ENCODE peak calls at places on chromosomes 6 and 20, in four cellular contexts. U is CD4-positive, alpha-beta memory T cell; O is neural progenitor cell; I is CD8-positive, alpha-beta T cell. B is an unnamed sample.

GRCh38 chr6:105898286-105898685 is 187.8 kb upstream of the PRDM1 start:
- DNase-seq in U (no peak), O (no peak), I (no peak), B (no peak)

GRCh38 chr6:22141271-22141745 is 155.5 kb downstream of the PRL start:
- DNase-seq in U (no peak), O (no peak), I (no peak), B (peak; percentile 42)

GRCh38 chr6:15441215-15441868 is 195.5 kb downstream of the JARID2 start:
- DNase-seq in U (peak; percentile 29), O (peak; percentile 69), I (peak; percentile 31), B (peak; percentile 47)

GRCh38 chr6:16437984-16438383 is 199.6 kb downstream of the GMPR start:
- DNase-seq in U (no peak), O (no peak), I (peak; percentile 18), B (peak; percentile 14)

GRCh38 chr6:94623586-94623985 is 953.7 kb upstream of the MANEA start:
- DNase-seq in U (no peak), O (no peak), I (no peak), B (no peak)

GRCh38 chr20:16059841-16060240 is 513.4 kb downstream of the KIF16B start:
- DNase-seq in U (no peak), O (no peak), I (no peak), B (no peak)

GRCh38 chr6:144585217-144585814 is 300.2 kb downstream of the UTRN start:
- DNase-seq in U (no peak), O (peak; percentile 56), I (no peak), B (no peak)

GRCh38 chr6:134707342-134707982 is 242.4 kb downstream of the ALDH8A1 start:
- DNase-seq in U (no peak), O (peak; percentile 54), I (no peak), B (no peak)

GRCh38 chr6:37862415-37862814 is 42.9 kb downstream of the ZFAND3 start:
- DNase-seq in U (no peak), O (no peak), I (no peak), B (peak; percentile 58)

GRCh38 chr6:2714359-2714895 is 36.3 kb downstream of the MYLK4 start:
- DNase-seq in U (no peak), O (no peak), I (no peak), B (peak; percentile 79)

GRCh38 chr6:148737806-148738205 is 9.0 kb upstream of the UST start:
- DNase-seq in U (no peak), O (no peak), I (no peak), B (no peak)

GRCh38 chr6:45681860-45682488 is 304.2 kb upstream of the SUPT3H start:
- DNase-seq in U (peak; percentile 43), O (no peak), I (peak; percentile 10), B (peak; percentile 37)

GRCh38 chr6:129638055-129639019 is 71.6 kb downstream of the ARHGAP18 start:
- DNase-seq in U (no peak), O (no peak), I (no peak), B (peak; percentile 77)

GRCh38 chr20:58216334-58216733 is 12.1 kb downstream of the ANKRD60 start:
- DNase-seq in U (no peak), O (no peak), I (no peak), B (no peak)

GRCh38 chr6:36127462-36128016 is 2.8 kb upstream of the MAPK13 start:
- DNase-seq in U (no peak), O (no peak), I (no peak), B (peak; percentile 75)

GRCh38 chr6:28985396-28986164 is 19.5 kb downstream of the ZNF311 start:
- DNase-seq in U (no peak), O (peak; percentile 97), I (no peak), B (peak; percentile 83)

GRCh38 chr6:20652276-20652675 is 118.0 kb downstream of the CDKAL1 start:
- DNase-seq in U (no peak), O (no peak), I (no peak), B (no peak)

GRCh38 chr6:134235937-134236751 is 81.8 kb downstream of the SGK1 start:
- DNase-seq in U (no peak), O (no peak), I (no peak), B (no peak)

GRCh38 chr6:160767019-160767646 is 65.1 kb downstream of the PLG start:
- DNase-seq in U (peak; percentile 22), O (peak; percentile 86), I (peak; percentile 28), B (peak; percentile 74)

GRCh38 chr20:58349586-58349985 is 39.4 kb upstream of the VAPB start:
- DNase-seq in U (no peak), O (no peak), I (no peak), B (no peak)

GRCh38 chr20:33079267-33079666 is at the start of gene BPIFB4:
- DNase-seq in U (no peak), O (no peak), I (no peak), B (no peak)

GRCh38 chr6:84136364-84137050 is 90.9 kb downstream of the CEP162 start:
- DNase-seq in U (no peak), O (no peak), I (no peak), B (no peak)

GRCh38 chr6:90424580-90424979 is 127.9 kb upstream of the BACH2 start:
- DNase-seq in U (no peak), O (no peak), I (no peak), B (no peak)

GRCh38 chr20:361562-361961 is 14.7 kb downstream of the NRSN2 start:
- DNase-seq in U (no peak), O (no peak), I (no peak), B (no peak)

GRCh38 chr6:134962421-134962820 is 12.5 kb upstream of the ALDH8A1 start:
- DNase-seq in U (no peak), O (no peak), I (no peak), B (no peak)

GRCh38 chr6:160015778-160016684 is 47.1 kb downstream of the IGF2R start:
- DNase-seq in U (peak; percentile 52), O (no peak), I (peak; percentile 39), B (no peak)

DNA sequence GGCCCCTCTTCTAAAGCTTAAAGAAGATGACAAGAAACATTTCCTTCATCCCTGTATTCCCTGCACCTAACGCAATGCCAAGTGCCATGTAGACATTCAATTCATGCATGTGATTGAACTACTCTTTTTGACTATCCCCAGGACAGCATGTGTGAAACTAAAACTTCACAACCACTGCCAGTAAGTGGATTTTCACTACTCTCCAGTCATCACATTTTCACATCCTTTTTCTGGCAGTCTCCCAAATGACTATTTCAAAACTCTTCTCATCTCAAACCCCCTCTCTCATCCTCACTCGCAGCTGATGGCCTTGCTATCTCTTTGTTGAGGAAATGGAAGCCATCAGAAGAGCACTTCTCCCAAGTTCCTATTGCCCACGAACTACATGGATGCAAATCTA is 122.6 kb downstream of the OPRM1 start:
- DNase-seq in U (no peak), O (no peak), I (no peak), B (no peak)
- H3K36me3 ChIP-seq in U (peaks cover 20% of the 10 kb centered on the region), O (no peaks in the 10 kb centered on the region), I (peaks cover 25% of the 10 kb centered on the region), B (no peaks in the 10 kb centered on the region)

GRCh38 chr20:37894454-37894853 is 8.5 kb upstream of the VSTM2L start:
- DNase-seq in U (no peak), O (no peak), I (no peak), B (no peak)
- H3K27ac ChIP-seq in U (no peak overlapping the region), O (no peak overlapping the region), I (no peak overlapping the region), B (no peak overlapping the region)

DNA sequence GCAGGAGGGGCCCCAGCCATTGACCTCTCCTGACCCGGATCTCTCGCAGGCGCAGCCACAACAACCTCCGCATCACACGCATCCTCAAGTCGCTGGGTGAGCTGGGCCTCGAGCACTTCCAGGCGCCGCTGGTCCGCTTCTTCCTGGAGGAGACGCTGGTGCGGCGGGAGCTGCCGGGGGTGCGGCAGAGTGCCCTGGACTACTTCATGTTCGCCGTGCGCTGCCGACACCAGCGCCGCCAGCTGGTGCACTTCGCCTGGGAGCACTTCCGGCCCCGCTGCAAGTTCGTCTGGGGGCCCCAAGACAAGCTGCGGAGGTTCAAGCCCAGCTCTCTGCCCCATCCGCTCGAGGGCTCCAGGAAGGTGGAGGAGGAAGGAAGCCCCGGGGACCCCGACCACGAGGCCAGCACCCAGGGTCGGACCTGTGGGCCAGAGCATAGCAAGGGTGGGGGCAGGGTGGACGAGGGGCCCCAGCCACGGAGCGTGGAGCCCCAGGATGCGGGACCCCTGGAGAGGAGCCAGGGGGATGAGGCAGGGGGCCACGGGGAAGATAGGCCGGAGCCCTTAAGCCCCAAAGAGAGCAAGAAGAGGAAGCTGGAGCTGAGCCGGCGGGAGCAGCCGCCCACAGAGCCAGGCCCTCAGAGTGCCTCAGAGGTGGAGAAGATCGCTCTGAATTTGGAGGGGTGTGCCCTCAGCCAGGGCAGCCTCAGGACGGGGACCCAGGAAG is 4.5 kb upstream of the COL9A3 start:
- DNase-seq in U (no peak), O (no peak), I (no peak), B (no peak)
- H3K36me3 ChIP-seq in U (peaks cover 37% of the 10 kb centered on the region), O (no peaks in the 10 kb centered on the region), I (peaks cover 33% of the 10 kb centered on the region), B (no peaks in the 10 kb centered on the region)

GRCh38 chr6:54980511-54981275 is 134.1 kb downstream of the FAM83B start:
- DNase-seq in U (no peak), O (no peak), I (no peak), B (no peak)

GRCh38 chr6:54981647-54982046 is 135.1 kb downstream of the FAM83B start:
- DNase-seq in U (no peak), O (no peak), I (no peak), B (no peak)

DNA sequence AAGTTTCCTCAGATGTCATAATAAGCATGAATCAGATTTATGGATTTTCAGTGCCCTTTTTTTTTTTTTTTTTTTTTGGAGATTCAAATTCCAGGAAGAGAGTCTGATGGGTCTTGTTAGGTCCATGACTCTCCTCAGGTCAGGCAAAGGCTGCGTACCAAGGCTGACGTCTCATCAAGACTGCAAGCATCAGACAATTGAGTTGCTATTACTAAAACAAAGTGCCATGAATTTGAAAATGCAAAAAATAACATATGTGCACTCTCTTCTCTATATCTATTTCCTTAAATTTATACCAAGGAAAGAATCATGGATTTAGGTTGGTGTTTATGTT is 134.7 kb downstream of the FAM83B start:
- DNase-seq in U (no peak), O (no peak), I (no peak), B (no peak)
- H3K27ac ChIP-seq in U (no peak overlapping the region), O (no peak overlapping the region), I (no peak overlapping the region), B (no peak overlapping the region)

DNA sequence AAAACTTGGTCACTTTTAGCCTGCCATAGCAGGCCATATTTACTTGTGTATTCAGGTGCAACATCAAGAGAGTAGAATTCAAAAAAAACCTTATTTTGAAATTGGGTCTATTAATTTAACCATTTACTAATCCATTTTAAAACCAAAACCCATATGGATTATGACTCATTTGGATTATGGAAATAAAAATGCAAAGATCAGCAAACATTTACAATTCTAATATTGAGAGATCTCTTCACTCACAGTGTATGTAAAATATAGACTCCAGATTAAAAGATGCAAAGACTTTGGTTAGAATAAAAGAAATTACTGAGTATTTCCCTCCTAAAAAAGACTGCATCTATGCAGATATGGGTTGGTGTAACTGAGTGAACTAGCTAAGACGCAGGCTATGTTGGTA is 14.1 kb upstream of the COX7A2 start:
- DNase-seq in U (no peak), O (no peak), I (no peak), B (no peak)
- H3K36me3 ChIP-seq in U (peaks cover 46% of the 10 kb centered on the region), O (peaks cover 16% of the 10 kb centered on the region), I (peaks cover 5% of the 10 kb centered on the region), B (peaks cover 15% of the 10 kb centered on the region)

DNA sequence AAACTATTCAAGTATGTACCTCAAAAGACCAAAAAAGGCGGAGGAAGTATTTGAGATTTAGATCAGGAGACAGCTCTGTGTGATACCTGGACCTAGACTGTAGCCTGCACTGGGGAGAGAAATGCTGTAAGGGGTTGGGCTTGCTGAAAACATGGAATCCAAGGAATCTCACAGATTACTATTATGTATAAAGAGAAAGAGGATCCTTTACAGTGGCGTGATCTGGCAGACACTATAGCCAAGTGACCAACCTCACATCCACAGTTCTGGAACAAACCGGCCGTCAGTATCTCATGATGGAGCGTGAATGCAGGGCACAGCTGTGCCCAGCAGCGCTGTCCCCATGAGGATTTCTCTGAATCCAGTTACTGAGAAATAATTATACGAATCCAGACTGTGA is 12.2 kb downstream of the DDX27 start:
- DNase-seq in U (no peak), O (no peak), I (no peak), B (no peak)
- H3K27ac ChIP-seq in U (no peak overlapping the region), O (no peak overlapping the region), I (no peak overlapping the region), B (no peak overlapping the region)